ENCODE peak calls at places on chromosome 6, in nine cellular contexts. X is GM20000; H is EL; R is substantia nigra; I is fibroblast of the conjunctiva; E is CD8-positive, alpha-beta T cell; V is LNCaP clone FGC; Z is NCI-H146; N is Right ventricle myocardium superior. O is an unnamed sample.

GRCh38 chr6:153034139-153034538 is 31.6 kb upstream of the MTRF1L start:
- DNase-seq in N (no peak), V (no peak), Z (no peak), H (no peak), X (no peak), R (no peak), E (no peak), I (no peak), O (no peak)

GRCh38 chr6:119791746-119792145 is 442.2 kb upstream of the MAN1A1 start:
- DNase-seq in R (no peak), H (no peak), N (no peak), X (no peak), V (no peak), Z (no peak), E (no peak), I (no peak), O (no peak)

GRCh38 chr6:168605964-168606363 is 165.0 kb downstream of the SMOC2 start:
- DNase-seq in H (no peak), Z (peak), E (no peak), V (no peak), R (no peak), N (no peak), I (no peak), X (no peak), O (no peak)

GRCh38 chr6:168417158-168417557 is 23.8 kb upstream of the SMOC2 start:
- DNase-seq in X (no peak), E (no peak), I (no peak), H (no peak), N (no peak), R (no peak), Z (peak), V (no peak), O (peak)

GRCh38 chr6:163529605-163530004 is 115.1 kb downstream of the QKI start:
- DNase-seq in H (peak), X (no peak), V (no peak), R (no peak), I (peak), N (no peak), Z (no peak), E (no peak), O (no peak)

GRCh38 chr6:7725849-7726415 is at the start of gene BMP6:
- DNase-seq in E (peak), V (peak), N (peak), I (peak), Z (peak), H (peak), X (peak), R (peak), O (peak)

GRCh38 chr6:2581611-2582010 is 169.1 kb downstream of the MYLK4 start:
- DNase-seq in Z (no peak), H (no peak), R (no peak), N (no peak), E (no peak), I (no peak), V (no peak), X (no peak), O (no peak)

GRCh38 chr6:26195376-26195923 is 108.2 kb downstream of the HFE start:
- DNase-seq in I (peak), H (peak), R (peak), X (peak), N (peak), V (peak), Z (peak), E (peak), O (peak)

GRCh38 chr6:138597336-138597735 is 98.0 kb upstream of the NHSL1 start:
- DNase-seq in X (no peak), H (no peak), Z (no peak), E (no peak), N (no peak), V (no peak), R (no peak), I (peak), O (no peak)

GRCh38 chr6:583639-584038 is 73.3 kb downstream of the HUS1B start:
- DNase-seq in I (no peak), Z (peak), V (no peak), E (no peak), N (no peak), X (no peak), H (no peak), R (no peak), O (no peak)

GRCh38 chr6:89297695-89298351 is 17.3 kb downstream of the GABRR2 start:
- DNase-seq in Z (peak), I (peak), V (no peak), E (peak), X (peak), H (peak), N (no peak), R (no peak), O (peak)

GRCh38 chr6:109490708-109491107 is 7.7 kb upstream of the ZBTB24 start:
- DNase-seq in X (no peak), N (no peak), Z (no peak), I (no peak), H (no peak), V (no peak), R (no peak), E (no peak), O (no peak)

GRCh38 chr6:146664871-146665270 is 66.1 kb downstream of the ADGB start:
- DNase-seq in E (no peak), X (no peak), V (no peak), Z (no peak), H (peak), N (no peak), I (no peak), R (no peak), O (no peak)

GRCh38 chr6:121334299-121335104 is at the start of gene TBC1D32:
- DNase-seq in E (peak), V (peak), Z (peak), X (peak), N (peak), H (peak), I (peak), R (peak), O (peak)

GRCh38 chr6:87697581-87698552 is 4.2 kb downstream of the AKIRIN2 start:
- DNase-seq in V (no peak), E (no peak), H (peak), X (no peak), I (peak), Z (no peak), N (no peak), R (no peak), O (no peak)

GRCh38 chr6:41200296-41200900 is 551 bp downstream of the TREML2 start:
- DNase-seq in Z (no peak), H (peak), R (no peak), E (peak), X (peak), V (no peak), I (no peak), N (peak), O (no peak)

GRCh38 chr6:95548188-95548837 is 29.0 kb upstream of the MANEA start:
- DNase-seq in N (no peak), H (no peak), R (no peak), X (no peak), Z (no peak), I (no peak), V (no peak), E (no peak), O (no peak)

GRCh38 chr6:156790711-156791110 is 13.5 kb downstream of the ARID1B start:
- DNase-seq in H (no peak), N (no peak), R (no peak), E (no peak), Z (no peak), I (no peak), V (no peak), X (no peak), O (no peak)

GRCh38 chr6:117531758-117532276 is 49.3 kb downstream of the DCBLD1 start:
- DNase-seq in Z (no peak), V (no peak), E (no peak), N (no peak), H (no peak), X (no peak), I (no peak), R (no peak), O (no peak)

GRCh38 chr6:24009319-24009718 is 116.7 kb upstream of the NRSN1 start:
- DNase-seq in E (no peak), I (no peak), N (no peak), R (no peak), X (no peak), V (no peak), Z (peak), H (no peak), O (no peak)

GRCh38 chr6:17004269-17004668 is 97.6 kb upstream of the STMND1 start:
- DNase-seq in V (no peak), Z (no peak), H (no peak), I (no peak), R (no peak), E (no peak), X (no peak), N (no peak), O (no peak)

GRCh38 chr6:6003334-6004146 is 3.2 kb downstream of the NRN1 start:
- DNase-seq in N (peak), Z (no peak), E (no peak), I (no peak), R (no peak), X (peak), H (peak), V (no peak), O (no peak)

GRCh38 chr6:150299873-150300485 is 68.8 kb upstream of the IYD start:
- DNase-seq in E (no peak), V (no peak), N (no peak), Z (no peak), H (no peak), I (no peak), R (no peak), X (no peak), O (no peak)

GRCh38 chr6:3228046-3228671 is 706 bp upstream of the TUBB2B start:
- DNase-seq in H (no peak), R (no peak), Z (peak), I (no peak), E (no peak), N (no peak), V (no peak), X (peak), O (no peak)

GRCh38 chr6:42021847-42022754 is 28.2 kb upstream of the TAF8 start:
- DNase-seq in V (no peak), X (no peak), Z (peak), H (no peak), I (no peak), E (peak), N (no peak), R (no peak), O (no peak)

GRCh38 chr6:157403684-157404051 is 22.7 kb downstream of the ZDHHC14 start:
- DNase-seq in H (no peak), X (no peak), R (no peak), N (no peak), V (no peak), E (no peak), Z (peak), I (no peak), O (no peak)

GRCh38 chr6:158016571-158017383 is 35.1 kb downstream of the SYNJ2 start:
- DNase-seq in H (no peak), X (no peak), Z (no peak), R (no peak), I (no peak), E (no peak), V (no peak), N (peak), O (no peak)

GRCh38 chr6:102764317-102764716 is 1370.8 kb downstream of the GRIK2 start:
- DNase-seq in N (no peak), H (no peak), I (no peak), V (no peak), R (no peak), Z (no peak), X (no peak), E (no peak), O (no peak)

GRCh38 chr6:2950713-2951112 is 20.7 kb downstream of the SERPINB6 start:
- DNase-seq in Z (no peak), X (no peak), I (no peak), V (no peak), H (no peak), R (no peak), E (no peak), N (no peak), O (no peak)

GRCh38 chr6:15073344-15073789 is 172.5 kb upstream of the JARID2 start:
- DNase-seq in V (peak), I (no peak), E (no peak), N (no peak), X (peak), Z (peak), H (peak), R (no peak), O (no peak)

O was measured in HepG2.